ENCODE peak calls at places on chromosomes 12 and 14, in six cellular contexts. X is AG04450, K is keratinocyte, O is HL-60, I is SK-N-SH, W is lower lobe of right lung. R is an unnamed sample.

GRCh38 chr12:20494803-20495202 is 126.5 kb downstream of the PDE3A start:
- DNase-seq in X (no peak), K (no peak), O (no peak), I (no peak), W (no peak), R (no peak)

GRCh38 chr12:12333980-12334709 is 15.9 kb downstream of the MANSC1 start:
- DNase-seq in X (no peak), K (no peak), O (peak; percentile 51), I (peak; percentile 80), W (peak; percentile 68), R (peak; percentile 69)

GRCh38 chr12:49482095-49483051 is 56.5 kb upstream of the KCNH3 start:
- DNase-seq in X (no peak), K (no peak), O (no peak), I (no peak), W (no peak), R (no peak)

GRCh38 chr12:46661161-46661845 is 164.5 kb downstream of the SLC38A4 start:
- DNase-seq in X (peak; percentile 85), K (no peak), O (peak; percentile 70), I (peak; percentile 39), W (no peak), R (no peak)

GRCh38 chr12:64256166-64256800 is 34.2 kb upstream of the KICS2 start:
- DNase-seq in X (peak; percentile 27), K (peak; percentile 4), O (peak; percentile 18), I (peak; percentile 48), W (no peak), R (no peak)

GRCh38 chr12:96199465-96199864 is 5.3 kb downstream of the ELK3 start:
- DNase-seq in X (no peak), K (no peak), O (no peak), I (no peak), W (no peak), R (no peak)

GRCh38 chr14:55846852-55847471 is 267.0 kb downstream of the KTN1 start:
- DNase-seq in X (no peak), K (no peak), O (no peak), I (no peak), W (no peak), R (peak; percentile 47)

GRCh38 chr12:25852792-25853191 is 105.7 kb upstream of the RASSF8 start:
- DNase-seq in X (peak; percentile 78), K (no peak), O (no peak), I (no peak), W (no peak), R (no peak)

GRCh38 chr14:71119075-71119474 is 211.8 kb downstream of the PCNX1 start:
- DNase-seq in X (no peak), K (peak; percentile 88), O (no peak), I (no peak), W (no peak), R (no peak)

GRCh38 chr12:14396071-14396470 is 30.6 kb downstream of the ATF7IP start:
- DNase-seq in X (no peak), K (no peak), O (no peak), I (no peak), W (no peak), R (no peak)

GRCh38 chr14:21095430-21096205 is 2.8 kb downstream of the ZNF219 start:
- DNase-seq in X (no peak), K (no peak), O (no peak), I (peak; percentile 19), W (no peak), R (no peak)

GRCh38 chr12:12839886-12840285 is 26.7 kb downstream of the DDX47 start:
- DNase-seq in X (peak; percentile 16), K (no peak), O (no peak), I (no peak), W (no peak), R (peak; percentile 90)

GRCh38 chr12:51270847-51271518 is 768 bp upstream of the SMAGP start:
- DNase-seq in X (peak; percentile 29), K (peak; percentile 58), O (no peak), I (no peak), W (no peak), R (no peak)

GRCh38 chr12:49231881-49232650 is 32.8 kb upstream of the TUBA1C start:
- DNase-seq in X (no peak), K (no peak), O (no peak), I (no peak), W (no peak), R (no peak)

GRCh38 chr12:13864081-13864673 is 117.2 kb downstream of the GRIN2B start:
- DNase-seq in X (peak; percentile 20), K (peak; percentile 45), O (peak; percentile 53), I (peak; percentile 46), W (peak; percentile 77), R (peak; percentile 85)

GRCh38 chr14:99350751-99351150 is 78.8 kb upstream of the BCL11B start:
- DNase-seq in X (no peak), K (no peak), O (no peak), I (peak; percentile 44), W (no peak), R (no peak)

GRCh38 chr12:57837779-57838562 is 8.6 kb downstream of the CTDSP2 start:
- DNase-seq in X (no peak), K (no peak), O (peak; percentile 68), I (no peak), W (peak; percentile 72), R (no peak)
- H3K4me3 ChIP-seq in X (peak overlapping the region; percentile 5), K (no peak overlapping the region), O (no peak overlapping the region), I (peak overlapping the region; percentile 35), W (peak overlapping the region; percentile 41), R (no peak overlapping the region)

GRCh38 chr12:123390415-123391093 is 6.6 kb downstream of the KMT5A start:
- DNase-seq in X (no peak), K (no peak), O (peak; percentile 27), I (no peak), W (no peak), R (no peak)

GRCh38 chr12:123388948-123389559 is 5.1 kb downstream of the KMT5A start:
- DNase-seq in X (no peak), K (no peak), O (no peak), I (peak; percentile 82), W (no peak), R (no peak)

GRCh38 chr12:123389560-123390351 is 5.8 kb downstream of the KMT5A start:
- DNase-seq in X (no peak), K (no peak), O (peak; percentile 17), I (peak; percentile 77), W (peak; percentile 86), R (peak; percentile 76)

GRCh38 chr12:123387508-123388217 is 3.7 kb downstream of the KMT5A start:
- DNase-seq in X (no peak), K (no peak), O (peak; percentile 45), I (no peak), W (no peak), R (no peak)

GRCh38 chr12:123388218-123388947 is 4.5 kb downstream of the KMT5A start:
- DNase-seq in X (no peak), K (no peak), O (peak; percentile 70), I (peak; percentile 98), W (peak; percentile 82), R (peak; percentile 79)
- TF ChIP-seq CTCF in X (no peak), K (no peak), O (no peak), I (no peak), W (no peak), R (no peak)

GRCh38 chr14:38994721-38995120 is 108.3 kb downstream of the SEC23A start:
- DNase-seq in X (no peak), K (no peak), O (no peak), I (no peak), W (no peak), R (no peak)

GRCh38 chr14:39005044-39005736 is 97.8 kb downstream of the SEC23A start:
- DNase-seq in X (peak; percentile 53), K (no peak), O (peak; percentile 11), I (no peak), W (no peak), R (no peak)

DNA sequence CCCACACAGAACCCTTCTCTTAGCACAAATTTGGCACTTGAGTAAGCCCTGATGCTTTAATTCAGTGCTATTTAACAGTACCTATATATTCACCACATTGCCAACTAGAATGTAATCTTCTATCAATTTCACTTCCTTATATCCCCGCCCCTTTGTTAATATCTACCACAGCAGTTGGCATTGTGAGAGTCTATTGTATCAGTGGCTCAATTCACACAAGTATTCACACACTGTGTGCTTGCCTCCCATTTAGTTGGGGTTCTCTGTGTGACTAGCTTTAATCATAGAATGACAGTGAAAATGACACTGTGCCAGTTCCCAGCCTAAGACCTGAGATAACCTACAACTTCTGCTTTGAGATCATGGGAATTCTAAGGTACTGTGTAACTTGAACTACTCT is 103.1 kb downstream of the SEC23A start:
- DNase-seq in X (no peak), K (no peak), O (no peak), I (no peak), W (no peak), R (no peak)
- H3K4me3 ChIP-seq in X (no peak overlapping the region), K (no peak overlapping the region), O (no peak overlapping the region), I (no peak overlapping the region), W (no peak overlapping the region), R (no peak overlapping the region)

GRCh38 chr14:51954657-51955056 is 34.7 kb upstream of the RTRAF start:
- DNase-seq in X (no peak), K (no peak), O (no peak), I (no peak), W (no peak), R (no peak)
- TF ChIP-seq CTCF in X (no peak), K (no peak), O (no peak), I (no peak), W (no peak), R (no peak)

DNA sequence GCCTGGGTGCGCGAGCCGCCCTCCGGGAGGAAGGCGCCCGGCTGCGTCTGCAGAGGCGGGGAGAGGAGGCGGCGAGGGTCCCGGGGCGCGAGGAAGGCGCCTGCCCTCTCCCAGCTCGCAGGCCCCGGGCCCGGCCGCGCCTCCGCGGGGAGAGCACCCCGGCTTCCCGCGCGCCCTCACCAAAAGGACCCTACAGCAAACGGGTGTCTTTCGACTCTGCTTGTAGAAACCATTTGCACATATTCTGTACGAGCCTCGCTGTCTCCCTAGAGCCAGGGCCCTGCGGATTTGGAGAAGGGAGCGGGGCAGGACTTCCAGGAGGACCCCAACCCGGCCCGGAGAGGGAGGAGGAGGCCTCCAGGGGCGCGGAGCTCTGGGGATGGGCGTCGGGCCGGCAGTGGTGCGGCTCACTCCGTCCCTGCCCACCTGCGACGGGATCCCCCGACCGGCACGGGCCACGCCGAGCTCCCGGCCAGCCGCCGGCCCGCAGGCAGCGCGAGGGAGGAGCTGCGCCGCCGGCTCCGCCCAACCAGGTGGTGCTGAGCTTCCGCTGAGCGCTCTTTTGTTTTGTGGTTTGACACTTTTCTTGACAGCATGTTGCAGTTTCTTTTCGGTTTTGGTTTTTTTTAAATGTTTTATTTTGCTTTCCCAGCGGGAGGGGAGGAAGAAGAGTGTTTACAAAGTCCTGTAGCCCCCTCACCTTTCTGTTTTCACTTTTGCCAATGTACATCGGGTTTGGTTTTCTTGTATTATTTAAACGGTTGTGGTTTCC is 103.2 kb upstream of the FKBP4 start:
- DNase-seq in X (no peak), K (no peak), O (peak; percentile 37), I (no peak), W (no peak), R (peak; percentile 57)
- H3K4me3 ChIP-seq in X (peak overlapping the region; percentile 32), K (peak overlapping the region; percentile 19), O (peak overlapping the region; percentile 26), I (no peak overlapping the region), W (peak overlapping the region; percentile 49), R (peak overlapping the region; percentile 17)

DNA sequence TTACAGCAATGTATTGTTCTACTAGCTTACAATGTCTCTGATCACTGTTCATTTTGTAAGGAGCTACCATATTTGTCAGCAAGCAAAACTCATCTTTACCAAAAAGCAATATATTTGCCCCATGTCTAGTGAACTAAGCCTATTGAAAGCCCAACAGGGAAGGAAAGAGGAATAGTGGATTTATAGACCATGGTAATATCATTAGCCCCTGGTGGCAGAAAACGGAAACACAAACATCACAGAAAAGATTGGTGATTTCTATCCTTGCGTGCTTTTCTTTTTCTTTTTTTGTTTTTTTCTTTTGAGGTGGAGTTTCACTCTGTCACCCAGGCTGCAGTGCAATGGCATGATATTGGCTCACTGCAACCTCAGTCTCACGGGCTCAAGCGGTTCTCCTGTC is 1562.4 kb upstream of the TMEM132C start:
- DNase-seq in X (no peak), K (no peak), O (no peak), I (no peak), W (no peak), R (no peak)
- TF ChIP-seq CTCF in X (no peak), K (no peak), O (no peak), I (peak; percentile 42), W (no peak), R (no peak)

GRCh38 chr12:116123511-116124258 is 153.8 kb downstream of the MED13L start:
- DNase-seq in X (no peak), K (no peak), O (no peak), I (peak; percentile 23), W (peak; percentile 48), R (no peak)
- H3K4me3 ChIP-seq in X (peak overlapping the region; percentile 33), K (peak overlapping the region; percentile 58), O (no peak overlapping the region), I (peak overlapping the region; percentile 41), W (peak overlapping the region; percentile 12), R (no peak overlapping the region)